ENCODE peak calls at places on chromosomes 11 and 22, in four cellular contexts. R is K562, F is HCT116, U is HepG2. L is an unnamed sample.

GRCh38 chr11:124873980-124874379 is 8.7 kb downstream of the ROBO3 start:
- DNase-seq in R (no peak), F (no peak), U (no peak), L (no peak)

GRCh38 chr11:77884829-77885190 is 63.9 kb downstream of the AAMDC start:
- DNase-seq in R (no peak), F (no peak), U (no peak), L (no peak)

GRCh38 chr11:103436131-103436770 is 327.0 kb downstream of the DYNC2H1 start:
- DNase-seq in R (no peak), F (no peak), U (no peak), L (no peak)

GRCh38 chr11:44964526-44965209 is 14.0 kb upstream of the TP53I11 start:
- DNase-seq in R (no peak), F (no peak), U (no peak), L (no peak)

GRCh38 chr11:77039491-77040400 is 5.5 kb downstream of the B3GNT6 start:
- DNase-seq in R (no peak), F (no peak), U (no peak), L (no peak)

GRCh38 chr11:70824590-70825300 is 426.4 kb downstream of the CTTN start:
- DNase-seq in R (no peak), F (no peak), U (no peak), L (no peak)

GRCh38 chr11:126157326-126158030 is 54.0 kb downstream of the RPUSD4 start:
- DNase-seq in R (no peak), F (no peak), U (no peak), L (no peak)

GRCh38 chr11:119691701-119692546 is 37.1 kb downstream of the NECTIN1 start:
- DNase-seq in R (no peak), F (no peak), U (no peak), L (no peak)

GRCh38 chr11:79437981-79438630 is 2.7 kb downstream of the TENM4 start:
- DNase-seq in R (no peak), F (no peak), U (no peak), L (no peak)

GRCh38 chr11:67584205-67584880 is 731 bp downstream of the GSTP1 start:
- DNase-seq in R (peak; percentile 73), F (no peak), U (no peak), L (no peak)
- TF ChIP-seq TCF7L2 in R (no peak), F (no peak), U (no peak), L (no peak)

GRCh38 chr22:37226087-37226486 is 13.8 kb upstream of the SSTR3 start:
- DNase-seq in R (no peak), F (no peak), U (no peak), L (no peak)
- H3K4me1 ChIP-seq in R (peaks cover 29% of the 10 kb centered on the region), F (peaks cover 36% of the 10 kb centered on the region), U (peaks cover 17% of the 10 kb centered on the region), L (peaks cover 21% of the 10 kb centered on the region)

GRCh38 chr22:18031670-18032454 is 7.5 kb upstream of the MICAL3 start:
- DNase-seq in R (no peak), F (peak; percentile 82), U (no peak), L (peak; percentile 86)

GRCh38 chr22:18033204-18033998 is 9.0 kb upstream of the MICAL3 start:
- DNase-seq in R (no peak), F (no peak), U (no peak), L (no peak)

GRCh38 chr22:18034076-18034475 is 9.7 kb upstream of the MICAL3 start:
- DNase-seq in R (no peak), F (no peak), U (no peak), L (no peak)

GRCh38 chr22:18029686-18030267 is 5.4 kb upstream of the MICAL3 start:
- DNase-seq in R (no peak), F (no peak), U (no peak), L (no peak)

GRCh38 chr22:18032455-18033101 is 8.2 kb upstream of the MICAL3 start:
- DNase-seq in R (no peak), F (peak; percentile 60), U (no peak), L (peak; percentile 72)
- TF ChIP-seq REST in R (no peak), F (no peak), U (no peak), L (no peak)

DNA sequence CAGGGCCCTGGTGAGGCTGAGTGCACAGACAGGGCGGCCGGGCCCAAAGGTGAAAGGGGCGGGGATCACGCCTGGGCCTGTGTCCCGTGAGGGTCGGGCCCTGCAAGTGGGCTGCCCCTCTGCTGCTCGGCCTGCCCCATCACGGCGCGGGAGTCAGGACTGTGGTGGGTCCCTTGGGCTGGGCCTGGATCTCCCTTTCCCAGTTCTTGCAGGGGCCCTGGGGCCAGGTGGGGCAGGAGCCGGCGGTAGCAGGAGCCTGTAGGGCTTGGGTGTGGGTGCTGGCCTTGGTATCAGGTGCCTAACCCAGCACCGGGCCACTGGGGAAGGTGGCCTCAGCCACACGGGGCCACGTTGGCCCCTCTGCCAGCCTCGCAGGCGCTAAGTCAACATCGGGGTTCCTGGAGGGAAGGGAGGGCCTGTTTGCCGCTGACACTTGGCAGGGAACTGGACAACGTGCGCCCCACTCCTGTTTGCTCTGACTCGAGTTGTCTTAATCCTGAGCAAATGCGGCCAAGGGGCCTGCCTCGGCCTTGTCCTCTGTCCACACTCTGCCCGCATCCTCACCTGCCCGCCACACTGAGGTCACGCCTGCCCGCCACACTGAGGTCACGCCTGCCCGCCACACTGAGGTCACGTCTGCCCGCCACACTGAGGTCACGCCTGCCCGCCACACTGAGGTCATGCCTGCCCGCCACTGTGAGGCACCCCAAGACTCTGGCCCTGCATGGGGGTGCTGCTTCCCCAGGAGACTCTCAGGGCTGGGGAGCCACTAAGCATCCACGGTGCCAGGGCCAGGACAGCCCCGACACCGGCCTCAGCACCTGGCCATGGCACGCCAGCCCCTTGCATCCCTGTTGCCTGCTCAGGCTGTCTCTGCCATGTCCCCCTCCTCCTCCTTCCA is 14.3 kb upstream of the MUC5B start:
- DNase-seq in R (no peak), F (no peak), U (no peak), L (no peak)
- TF ChIP-seq TCF7L2 in R (no peak), F (no peak), U (no peak), L (no peak)

DNA sequence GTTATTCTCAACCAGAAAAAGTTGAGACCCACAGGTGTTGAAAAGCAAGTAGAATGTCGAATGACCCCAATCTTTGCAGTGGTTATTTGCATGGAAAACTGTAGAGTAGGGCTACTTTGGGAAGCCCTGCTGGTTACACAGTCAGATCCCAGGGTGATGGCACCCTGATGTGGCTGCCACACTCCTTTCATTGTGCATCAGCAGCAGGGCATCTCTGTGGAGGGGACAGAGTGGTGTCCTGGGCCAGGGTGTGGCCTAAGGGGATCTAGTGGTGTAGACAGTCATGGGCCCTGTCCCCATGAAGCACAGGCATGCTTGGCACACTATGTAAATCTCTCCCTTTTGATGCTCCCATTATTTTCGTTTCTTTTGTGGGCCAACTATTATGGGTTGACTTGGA is 199.4 kb upstream of the NAV2 start:
- DNase-seq in R (no peak), F (no peak), U (no peak), L (no peak)
- H3K4me1 ChIP-seq in R (no peaks in the 10 kb centered on the region), F (peaks cover 3% of the 10 kb centered on the region), U (peaks cover 11% of the 10 kb centered on the region), L (no peaks in the 10 kb centered on the region)

GRCh38 chr22:37696657-37697539 is at the start of gene TRIOBP:
- DNase-seq in R (peak; percentile 86), F (peak; percentile 85), U (no peak), L (no peak)
- TF ChIP-seq REST in R (no peak), F (no peak), U (no peak), L (no peak)

GRCh38 chr11:10322830-10323792 is 18.2 kb downstream of the ADM start:
- DNase-seq in R (peak; percentile 38), F (peak; percentile 81), U (peak; percentile 84), L (peak; percentile 90)
- TF ChIP-seq TCF7L2 in R (no peak), F (no peak), U (no peak), L (peak; percentile 50)

GRCh38 chr11:134146598-134146997 is 77.2 kb downstream of the NCAPD3 start:
- DNase-seq in R (no peak), F (no peak), U (no peak), L (no peak)

GRCh38 chr11:134151083-134151747 is 72.6 kb downstream of the NCAPD3 start:
- DNase-seq in R (no peak), F (no peak), U (no peak), L (no peak)

GRCh38 chr11:134150195-134150903 is 73.4 kb downstream of the NCAPD3 start:
- DNase-seq in R (no peak), F (no peak), U (no peak), L (no peak)

GRCh38 chr11:134152692-134153091 is 71.1 kb downstream of the NCAPD3 start:
- DNase-seq in R (no peak), F (no peak), U (no peak), L (no peak)

GRCh38 chr11:134149371-134149770 is 74.4 kb downstream of the NCAPD3 start:
- DNase-seq in R (no peak), F (no peak), U (no peak), L (no peak)
- H3K4me1 ChIP-seq in R (no peaks in the 10 kb centered on the region), F (no peaks in the 10 kb centered on the region), U (no peaks in the 10 kb centered on the region), L (no peaks in the 10 kb centered on the region)

GRCh38 chr22:27046126-27046525 is 388.7 kb downstream of the MIAT start:
- DNase-seq in R (no peak), F (no peak), U (no peak), L (no peak)

GRCh38 chr22:27046603-27047002 is 389.2 kb downstream of the MIAT start:
- DNase-seq in R (no peak), F (no peak), U (no peak), L (no peak)

GRCh38 chr22:27045103-27045940 is 387.9 kb downstream of the MIAT start:
- DNase-seq in R (no peak), F (no peak), U (no peak), L (no peak)

GRCh38 chr22:27041745-27042144 is 384.4 kb downstream of the MIAT start:
- DNase-seq in R (no peak), F (no peak), U (no peak), L (no peak)

GRCh38 chr22:27043246-27043645 is 385.9 kb downstream of the MIAT start:
- DNase-seq in R (no peak), F (no peak), U (no peak), L (no peak)
- TF ChIP-seq REST in R (no peak), F (no peak), U (no peak), L (no peak)

L was measured in Panc1.